ENCODE peak calls at places on chromosomes 1 and 21, in seven cellular contexts. Q, G, I, Y, L, U and R are unnamed samples.

GRCh38 chr21:34999397-34999941 is 49.6 kb downstream of the RUNX1 start:
- DNase-seq in Q (no peak), G (no peak), I (no peak), Y (no peak), L (no peak), U (no peak), R (no peak)

GRCh38 chr1:114349891-114350605 is 161.0 kb downstream of the TRIM33 start:
- DNase-seq in Q (no peak), G (no peak), I (no peak), Y (no peak), L (no peak), U (no peak), R (no peak)

GRCh38 chr1:161017756-161018630 is 3.0 kb downstream of the F11R start:
- DNase-seq in Q (no peak), G (no peak), I (no peak), Y (no peak), L (no peak), U (no peak), R (no peak)

GRCh38 chr1:67211589-67212563 is 45.6 kb downstream of the IL23R start:
- DNase-seq in Q (no peak), G (peak; percentile 25), I (no peak), Y (no peak), L (no peak), U (peak; percentile 49), R (no peak)

GRCh38 chr1:9960011-9960410 is 16.7 kb downstream of the NMNAT1 start:
- DNase-seq in Q (no peak), G (no peak), I (no peak), Y (no peak), L (no peak), U (no peak), R (no peak)

GRCh38 chr1:222010306-222010705 is 268.4 kb upstream of the DUSP10 start:
- DNase-seq in Q (no peak), G (no peak), I (no peak), Y (no peak), L (no peak), U (no peak), R (no peak)

GRCh38 chr1:165763442-165763841 is 5.2 kb downstream of the TMCO1 start:
- DNase-seq in Q (no peak), G (no peak), I (no peak), Y (no peak), L (no peak), U (no peak), R (no peak)

GRCh38 chr1:22806584-22806983 is 95.9 kb downstream of the EPHB2 start:
- DNase-seq in Q (no peak), G (no peak), I (no peak), Y (no peak), L (no peak), U (peak; percentile 94), R (no peak)

GRCh38 chr1:171221665-171222591 is 26.4 kb upstream of the FMO1 start:
- DNase-seq in Q (no peak), G (peak; percentile 9), I (no peak), Y (no peak), L (no peak), U (no peak), R (no peak)

GRCh38 chr21:43331962-43332458 is 94.9 kb downstream of the SIK1 start:
- DNase-seq in Q (no peak), G (no peak), I (no peak), Y (peak; percentile 88), L (peak; percentile 71), U (no peak), R (peak; percentile 18)

GRCh38 chr1:113692824-113693431 is 66.4 kb downstream of the PHTF1 start:
- DNase-seq in Q (no peak), G (no peak), I (no peak), Y (no peak), L (no peak), U (no peak), R (no peak)

GRCh38 chr1:196259291-196259690 is 348.9 kb downstream of the KCNT2 start:
- DNase-seq in Q (no peak), G (no peak), I (no peak), Y (no peak), L (no peak), U (no peak), R (no peak)

GRCh38 chr1:220880726-220881506 is 1.7 kb downstream of the HLX start:
- DNase-seq in Q (peak; percentile 64), G (peak; percentile 40), I (peak; percentile 46), Y (no peak), L (peak; percentile 89), U (peak; percentile 67), R (no peak)

GRCh38 chr1:64925594-64925993 is 40.8 kb downstream of the JAK1 start:
- DNase-seq in Q (no peak), G (no peak), I (no peak), Y (no peak), L (no peak), U (no peak), R (no peak)

GRCh38 chr1:150764617-150765090 is 924 bp downstream of the CTSS start:
- DNase-seq in Q (no peak), G (no peak), I (no peak), Y (no peak), L (no peak), U (no peak), R (no peak)

GRCh38 chr1:93180723-93181613 is at the start of gene CCDC18:
- DNase-seq in Q (peak; percentile 54), G (no peak), I (no peak), Y (no peak), L (no peak), U (no peak), R (no peak)

GRCh38 chr1:75134939-75135828 is 996 bp downstream of the LHX8 start:
- DNase-seq in Q (peak; percentile 23), G (no peak), I (no peak), Y (no peak), L (no peak), U (peak; percentile 74), R (no peak)

GRCh38 chr1:145942891-145943290 is 14.9 kb downstream of the LIX1L start:
- DNase-seq in Q (no peak), G (no peak), I (no peak), Y (no peak), L (no peak), U (no peak), R (no peak)

GRCh38 chr1:178768423-178768822 is 43.4 kb downstream of the RALGPS2 start:
- DNase-seq in Q (peak; percentile 46), G (no peak), I (no peak), Y (no peak), L (no peak), U (peak; percentile 51), R (no peak)

GRCh38 chr1:172745014-172745413 is 86.1 kb downstream of the FASLG start:
- DNase-seq in Q (peak; percentile 68), G (peak; percentile 20), I (no peak), Y (no peak), L (no peak), U (peak; percentile 67), R (no peak)

GRCh38 chr1:39933956-39934941 is 20.7 kb upstream of the MFSD2A start:
- DNase-seq in Q (no peak), G (no peak), I (peak; percentile 64), Y (no peak), L (peak; percentile 92), U (no peak), R (peak; percentile 87)

GRCh38 chr1:59549903-59550302 is 253.0 kb downstream of the FGGY start:
- DNase-seq in Q (no peak), G (no peak), I (peak; percentile 30), Y (no peak), L (peak; percentile 57), U (no peak), R (no peak)

GRCh38 chr1:219699870-219700269 is 87.0 kb upstream of the ZC3H11B start:
- DNase-seq in Q (no peak), G (no peak), I (no peak), Y (no peak), L (no peak), U (no peak), R (no peak)

DNA sequence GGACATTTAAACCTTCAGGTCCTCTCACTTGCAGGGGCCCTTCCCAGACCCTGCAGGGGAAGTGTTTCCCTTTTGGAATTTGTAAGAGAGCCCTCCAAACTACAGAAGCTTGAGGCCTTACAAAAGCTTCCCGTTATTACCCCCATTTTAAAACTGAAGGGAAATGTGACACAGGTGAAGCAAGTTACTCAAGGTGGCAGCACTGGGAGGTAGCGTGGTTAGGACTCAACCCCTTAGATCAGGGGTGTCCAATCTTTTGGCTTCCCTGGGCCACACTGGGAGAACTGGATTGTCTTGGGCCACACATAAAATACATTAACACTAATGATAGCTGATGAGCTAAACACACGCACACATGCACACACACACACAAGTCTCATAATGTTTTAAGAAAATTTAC is 15.8 kb upstream of the ZC3H12A start:
- DNase-seq in Q (no peak), G (no peak), I (no peak), Y (no peak), L (no peak), U (no peak), R (no peak)
- TF ChIP-seq CTCF in Q (peak; percentile 40), G (no peak), I (no peak), Y (no peak), L (no peak), U (no peak), R (no peak)

GRCh38 chr1:230110971-230111370 is 43.9 kb downstream of the GALNT2 start:
- DNase-seq in Q (no peak), G (no peak), I (no peak), Y (no peak), L (no peak), U (no peak), R (no peak)

GRCh38 chr1:230107941-230108340 is 40.9 kb downstream of the GALNT2 start:
- DNase-seq in Q (no peak), G (no peak), I (no peak), Y (no peak), L (no peak), U (no peak), R (no peak)

GRCh38 chr1:230109066-230109465 is 42.0 kb downstream of the GALNT2 start:
- DNase-seq in Q (no peak), G (no peak), I (no peak), Y (no peak), L (no peak), U (no peak), R (no peak)

GRCh38 chr1:230108580-230108979 is 41.5 kb downstream of the GALNT2 start:
- DNase-seq in Q (no peak), G (no peak), I (no peak), Y (no peak), L (no peak), U (no peak), R (no peak)

GRCh38 chr1:230109871-230110667 is 43.0 kb downstream of the GALNT2 start:
- DNase-seq in Q (peak; percentile 91), G (no peak), I (no peak), Y (no peak), L (no peak), U (peak; percentile 52), R (no peak)
- TF ChIP-seq CTCF in Q (peak; percentile 57), G (no peak), I (no peak), Y (no peak), L (no peak), U (no peak), R (no peak)

DNA sequence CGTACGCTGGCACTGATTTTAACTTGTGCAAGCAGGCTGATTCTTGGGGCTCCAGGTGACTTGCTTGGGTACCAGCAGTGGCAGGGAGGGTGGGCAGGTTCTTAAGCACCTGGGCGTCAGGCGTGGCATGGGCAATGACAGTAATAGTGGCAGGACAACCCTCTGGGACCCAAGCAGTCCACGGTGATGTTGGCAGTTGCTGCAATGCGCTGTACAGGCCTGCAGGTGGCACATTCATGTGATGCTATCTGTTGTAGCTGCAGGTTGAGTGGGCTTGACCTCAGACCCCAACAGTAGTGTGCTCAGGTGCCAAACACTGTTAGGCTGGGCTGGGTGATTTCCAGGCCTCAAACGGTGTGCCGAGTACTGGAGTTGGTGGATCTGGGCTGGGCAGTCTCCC is 10.2 kb upstream of the OR10J4 start:
- DNase-seq in Q (no peak), G (no peak), I (no peak), Y (no peak), L (no peak), U (no peak), R (no peak)
- TF ChIP-seq CTCF in Q (peak; percentile 25), G (no peak), I (no peak), Y (no peak), L (no peak), U (no peak), R (no peak)

GRCh38 chr1:11838349-11839272 is 9.0 kb downstream of the NPPA start:
- DNase-seq in Q (peak; percentile 92), G (peak; percentile 81), I (peak; percentile 45), Y (peak; percentile 73), L (peak; percentile 84), U (peak; percentile 73), R (peak; percentile 76)
- TF ChIP-seq CTCF in Q (peak; percentile 99), G (peak; percentile 99), I (peak; percentile 98), Y (peak; percentile 79), L (peak; percentile 98), U (peak; percentile 97), R (peak; percentile 96)